ENCODE peak calls at places on chromosomes 13 and 19, in ten cellular contexts. P, G, H, L, Y, I, O, N, E and T are unnamed samples.

GRCh38 chr19:32316034-32316433 is 29.4 kb upstream of the ZNF507 start:
- DNase-seq in I (no peak), G (no peak), O (no peak), N (no peak), P (no peak), Y (peak; percentile 56), L (no peak), H (no peak), E (no peak), T (no peak)

GRCh38 chr13:39942177-39942900 is 286.9 kb downstream of the COG6 start:
- DNase-seq in H (no peak), E (no peak), O (no peak), I (no peak), L (no peak), N (no peak), G (no peak), Y (no peak), P (no peak), T (no peak)

GRCh38 chr19:3115916-3116602 is 19.8 kb upstream of the GNA15 start:
- DNase-seq in N (no peak), Y (no peak), O (no peak), H (no peak), G (no peak), L (no peak), P (no peak), I (peak; percentile 36), E (peak; percentile 27), T (no peak)

GRCh38 chr13:31073859-31074718 is 87.6 kb downstream of the HSPH1 start:
- DNase-seq in Y (peak; percentile 20), L (no peak), E (no peak), P (no peak), G (peak; percentile 9), I (no peak), O (no peak), H (no peak), N (no peak), T (no peak)

GRCh38 chr19:37961198-37961597 is 54.2 kb downstream of the SIPA1L3 start:
- DNase-seq in N (no peak), G (no peak), H (no peak), O (no peak), P (no peak), Y (no peak), I (no peak), L (no peak), E (no peak), T (no peak)

GRCh38 chr19:13154241-13154778 is 4.1 kb downstream of the IER2 start:
- DNase-seq in P (no peak), L (peak; percentile 23), H (peak; percentile 85), O (no peak), E (peak; percentile 92), I (peak; percentile 65), N (peak; percentile 28), G (peak; percentile 88), Y (peak; percentile 64), T (no peak)

GRCh38 chr19:53906211-53907192 is 2.6 kb upstream of the CACNG7 start:
- DNase-seq in L (no peak), E (peak; percentile 66), G (no peak), Y (peak; percentile 71), I (no peak), H (no peak), O (no peak), P (no peak), N (peak; percentile 65), T (peak; percentile 26)

GRCh38 chr13:68160466-68160865 is 930.3 kb upstream of the PCDH9 start:
- DNase-seq in L (no peak), G (peak; percentile 51), E (no peak), N (no peak), P (no peak), I (no peak), H (no peak), O (no peak), Y (no peak), T (no peak)

GRCh38 chr19:12783226-12783848 is 7.9 kb upstream of the JUNB start:
- DNase-seq in N (no peak), G (no peak), L (no peak), P (no peak), E (no peak), I (peak; percentile 47), Y (no peak), H (no peak), O (no peak), T (no peak)

GRCh38 chr13:86193281-86193680 is 394.1 kb upstream of the SLITRK6 start:
- DNase-seq in H (no peak), Y (peak; percentile 16), O (no peak), E (no peak), I (no peak), P (no peak), L (no peak), N (no peak), G (no peak), T (no peak)